ENCODE peak calls at places on chromosomes 16 and 17, in eight cellular contexts. G is stomach, U is cardiac muscle cell, D is ascending aorta, J is neural crest cell, R is neural progenitor cell, X is GM13976, P is thoracic aorta. M is an unnamed sample.

GRCh38 chr17:80861892-80862291 is 129.7 kb upstream of the CHMP6 start:
- DNase-seq in G (no peak), U (peak), D (no peak), J (peak), R (peak), X (no peak), P (no peak), M (no peak)

GRCh38 chr17:49401971-49402491 is 12.7 kb downstream of the PHB1 start:
- DNase-seq in G (no peak), U (no peak), D (no peak), J (peak), R (peak), X (no peak), P (no peak), M (no peak)

GRCh38 chr16:1863681-1864460 is 8.1 kb downstream of the MEIOB start:
- DNase-seq in G (no peak), U (peak), D (no peak), J (no peak), R (peak), X (no peak), P (no peak), M (no peak)

GRCh38 chr17:65099941-65100315 is 37.2 kb upstream of the RGS9 start:
- DNase-seq in G (peak), U (peak), D (no peak), J (no peak), R (no peak), X (peak), P (peak), M (no peak)

GRCh38 chr16:81444448-81445121 is at the start of gene CMIP:
- DNase-seq in G (peak), U (peak), D (no peak), J (peak), R (peak), X (peak), P (no peak), M (peak)

GRCh38 chr16:12257926-12258561 is 281.5 kb downstream of the SNX29 start:
- DNase-seq in G (no peak), U (no peak), D (no peak), J (no peak), R (peak), X (no peak), P (no peak), M (no peak)

GRCh38 chr16:82658796-82659195 is 32.0 kb downstream of the CDH13 start:
- DNase-seq in G (no peak), U (no peak), D (no peak), J (no peak), R (no peak), X (no peak), P (no peak), M (no peak)

GRCh38 chr17:72476575-72476986 is 355.8 kb downstream of the SOX9 start:
- DNase-seq in G (peak), U (no peak), D (no peak), J (no peak), R (peak), X (no peak), P (no peak), M (no peak)

GRCh38 chr16:87371261-87371866 is 12.2 kb downstream of the FBXO31 start:
- DNase-seq in G (no peak), U (no peak), D (no peak), J (no peak), R (peak), X (no peak), P (no peak), M (no peak)

GRCh38 chr16:85781156-85781555 is 18.2 kb downstream of the EMC8 start:
- DNase-seq in G (no peak), U (no peak), D (no peak), J (no peak), R (no peak), X (no peak), P (no peak), M (no peak)

GRCh38 chr16:67029249-67030096 is 524 bp downstream of the CBFB start:
- DNase-seq in G (peak), U (peak), D (no peak), J (peak), R (peak), X (peak), P (no peak), M (peak)

GRCh38 chr16:82776466-82777146 is 149.8 kb downstream of the CDH13 start:
- DNase-seq in G (no peak), U (peak), D (no peak), J (no peak), R (no peak), X (no peak), P (no peak), M (no peak)

GRCh38 chr16:81424761-81425160 is 19.8 kb upstream of the CMIP start:
- DNase-seq in G (no peak), U (no peak), D (no peak), J (no peak), R (no peak), X (no peak), P (no peak), M (no peak)

GRCh38 chr17:44607836-44608690 is 48.2 kb upstream of the MEIOC start:
- DNase-seq in G (no peak), U (peak), D (no peak), J (no peak), R (peak), X (no peak), P (no peak), M (peak)

GRCh38 chr16:2501938-2502900 is 11.5 kb upstream of the ATP6V0C start:
- DNase-seq in G (no peak), U (no peak), D (no peak), J (no peak), R (no peak), X (no peak), P (no peak), M (no peak)

GRCh38 chr16:49824600-49824999 is 31.3 kb downstream of the ZNF423 start:
- DNase-seq in G (no peak), U (no peak), D (no peak), J (no peak), R (no peak), X (no peak), P (no peak), M (no peak)

GRCh38 chr16:49632111-49632797 is 223.7 kb downstream of the ZNF423 start:
- DNase-seq in G (no peak), U (no peak), D (no peak), J (no peak), R (no peak), X (no peak), P (no peak), M (no peak)

GRCh38 chr17:69560987-69561441 is 146.5 kb downstream of the MAP2K6 start:
- DNase-seq in G (no peak), U (no peak), D (no peak), J (no peak), R (no peak), X (no peak), P (no peak), M (no peak)

GRCh38 chr17:3557768-3558583 is at the start of gene TRPV3:
- DNase-seq in G (peak), U (peak), D (no peak), J (no peak), R (no peak), X (peak), P (no peak), M (no peak)

GRCh38 chr17:42067371-42068180 is 17.2 kb upstream of the C17orf113 start:
- DNase-seq in G (peak), U (peak), D (no peak), J (peak), R (peak), X (peak), P (no peak), M (peak)

GRCh38 chr17:81667754-81668153 is 1.2 kb downstream of the CCDC137 start:
- DNase-seq in G (no peak), U (no peak), D (no peak), J (no peak), R (peak), X (no peak), P (no peak), M (no peak)

GRCh38 chr17:14833201-14833773 is 431.8 kb downstream of the PMP22 start:
- DNase-seq in G (no peak), U (peak), D (no peak), J (no peak), R (no peak), X (no peak), P (no peak), M (no peak)

GRCh38 chr16:73065617-73066313 is 17.8 kb upstream of the ZFHX3 start:
- DNase-seq in G (no peak), U (peak), D (no peak), J (no peak), R (peak), X (no peak), P (no peak), M (no peak)

GRCh38 chr17:77484096-77484495 is 343.3 kb downstream of the SEC14L1 start:
- DNase-seq in G (no peak), U (no peak), D (no peak), J (no peak), R (no peak), X (no peak), P (no peak), M (no peak)

GRCh38 chr17:74520790-74521480 is 10.3 kb downstream of the CD300LB start:
- DNase-seq in G (peak), U (no peak), D (no peak), J (no peak), R (no peak), X (no peak), P (no peak), M (no peak)

GRCh38 chr16:87384162-87384999 is 805 bp upstream of the FBXO31 start:
- DNase-seq in G (peak), U (no peak), D (no peak), J (no peak), R (no peak), X (peak), P (no peak), M (peak)

GRCh38 chr16:87278191-87279093 is 38.8 kb downstream of the C16orf95 start:
- DNase-seq in G (peak), U (peak), D (no peak), J (peak), R (peak), X (peak), P (peak), M (peak)

GRCh38 chr17:11559601-11560000 is 38.7 kb upstream of the DNAH9 start:
- DNase-seq in G (no peak), U (no peak), D (no peak), J (no peak), R (no peak), X (no peak), P (no peak), M (no peak)

GRCh38 chr17:21511368-21512195 is 135.4 kb downstream of the KCNJ12 start:
- DNase-seq in G (peak), U (peak), D (peak), J (peak), R (peak), X (peak), P (peak), M (peak)

GRCh38 chr17:80163315-80163714 is 6.5 kb upstream of the CARD14 start:
- DNase-seq in G (no peak), U (peak), D (no peak), J (no peak), R (no peak), X (no peak), P (no peak), M (no peak)

GRCh38 chr16:66713076-66713475 is 16.5 kb upstream of the CMTM4 start:
- DNase-seq in G (no peak), U (no peak), D (no peak), J (no peak), R (no peak), X (no peak), P (no peak), M (no peak)

GRCh38 chr17:62163847-62164246 is 98.8 kb upstream of the MED13 start:
- DNase-seq in G (peak), U (no peak), D (no peak), J (no peak), R (no peak), X (no peak), P (no peak), M (no peak)

GRCh38 chr16:66262253-66263167 is 104.0 kb upstream of the CDH5 start:
- DNase-seq in G (no peak), U (peak), D (no peak), J (no peak), R (no peak), X (no peak), P (no peak), M (no peak)

DNA sequence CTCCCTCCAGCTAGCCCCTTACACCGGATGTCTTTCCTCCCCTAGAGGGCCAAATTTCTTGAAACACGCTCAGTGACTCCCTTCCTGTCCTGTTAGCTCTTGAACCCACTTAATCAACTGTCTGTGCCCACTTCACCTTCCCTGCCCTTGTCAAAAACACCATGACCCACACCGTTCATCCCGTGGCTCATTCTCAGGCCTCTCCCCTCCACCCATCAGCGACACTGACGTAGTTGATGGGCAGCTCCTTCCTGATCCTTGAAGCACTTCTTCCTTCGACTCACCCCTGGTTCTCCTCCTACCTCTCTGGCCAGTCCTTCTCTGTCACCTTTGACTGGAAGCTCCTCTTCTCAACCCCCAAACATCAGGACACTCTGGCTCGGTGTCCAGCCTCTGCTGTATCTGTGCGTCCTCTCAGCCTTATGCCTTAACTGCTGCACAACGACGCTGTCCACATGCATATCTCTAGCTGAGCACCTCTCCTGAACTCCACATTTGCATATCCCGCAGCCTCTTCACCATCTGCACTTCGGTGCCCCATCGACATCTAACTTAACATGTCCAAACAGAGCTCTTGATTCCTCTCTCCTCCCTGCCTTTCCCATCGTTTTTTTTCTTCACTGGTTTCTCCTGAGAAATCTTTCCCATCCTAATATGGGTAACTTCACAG is 39.3 kb upstream of the CCDC182 start:
- DNase-seq in G (no peak), U (peak), D (no peak), J (no peak), R (no peak), X (no peak), P (no peak), M (no peak)
- TF ChIP-seq CTCF in G (no peak), U (no peak), D (no peak), J (no peak), R (no peak), X (no peak), P (no peak), M (no peak)

GRCh38 chr16:89912143-89912542 is 6.5 kb upstream of the MC1R start:
- DNase-seq in G (no peak), U (no peak), D (no peak), J (no peak), R (no peak), X (no peak), P (no peak), M (no peak)
- TF ChIP-seq CTCF in G (no peak), U (no peak), D (no peak), J (no peak), R (no peak), X (no peak), P (no peak), M (no peak)

GRCh38 chr17:40069751-40070643 is 7.2 kb downstream of the THRA start:
- DNase-seq in G (peak), U (peak), D (no peak), J (no peak), R (no peak), X (no peak), P (no peak), M (no peak)
- TF ChIP-seq CTCF in G (peak), U (peak), D (no peak), J (peak), R (peak), X (no peak), P (no peak), M (no peak)

DNA sequence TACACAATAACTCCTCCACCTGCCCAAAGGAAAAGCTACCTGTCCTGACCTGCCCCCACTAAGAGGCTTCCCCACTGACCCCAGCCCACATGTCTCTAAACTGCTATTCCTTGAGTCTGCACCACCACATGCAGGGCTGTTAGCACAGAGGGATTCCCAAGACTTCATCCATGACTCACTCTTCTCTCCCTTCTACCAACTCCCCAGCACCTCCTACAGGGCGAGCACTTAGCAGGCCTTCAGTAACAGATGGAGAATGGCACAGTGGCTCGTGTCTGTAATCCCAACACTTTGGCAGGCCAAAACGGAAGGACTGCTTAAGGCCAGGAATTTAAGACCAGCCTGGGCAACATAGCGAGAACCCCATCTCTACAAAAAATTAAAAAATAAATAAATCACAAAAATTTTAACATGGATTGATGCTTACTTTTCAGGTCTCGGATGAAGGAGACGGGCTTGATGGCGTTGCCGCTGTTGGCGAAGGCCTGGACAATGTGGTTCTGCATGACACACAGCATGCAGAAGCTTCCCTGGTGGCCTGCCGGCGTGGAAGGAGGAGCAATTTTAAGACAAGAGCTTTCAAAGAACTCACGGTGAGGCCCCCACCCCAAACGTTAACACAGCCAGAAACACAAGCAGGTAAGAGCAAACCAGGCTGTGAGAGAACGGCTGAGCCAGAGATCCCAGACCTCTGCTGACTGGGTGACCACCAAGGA is 12.0 kb downstream of the USP36 start:
- DNase-seq in G (no peak), U (peak), D (no peak), J (no peak), R (peak), X (no peak), P (no peak), M (no peak)
- TF ChIP-seq CTCF in G (no peak), U (peak), D (no peak), J (no peak), R (peak), X (no peak), P (no peak), M (no peak)

GRCh38 chr16:57944961-57945739 is 25.8 kb downstream of the CNGB1 start:
- DNase-seq in G (no peak), U (no peak), D (no peak), J (no peak), R (no peak), X (no peak), P (no peak), M (no peak)

GRCh38 chr16:57946181-57946801 is 24.6 kb downstream of the CNGB1 start:
- DNase-seq in G (no peak), U (no peak), D (no peak), J (no peak), R (no peak), X (no peak), P (no peak), M (no peak)

GRCh38 chr16:57948027-57948426 is 22.9 kb downstream of the CNGB1 start:
- DNase-seq in G (no peak), U (no peak), D (no peak), J (no peak), R (no peak), X (no peak), P (no peak), M (no peak)

GRCh38 chr16:57949013-57949412 is 21.9 kb downstream of the CNGB1 start:
- DNase-seq in G (no peak), U (no peak), D (no peak), J (no peak), R (peak), X (no peak), P (no peak), M (no peak)

GRCh38 chr16:57945740-57946138 is 25.2 kb downstream of the CNGB1 start:
- DNase-seq in G (no peak), U (peak), D (no peak), J (no peak), R (no peak), X (no peak), P (no peak), M (no peak)
- TF ChIP-seq CTCF in G (no peak), U (peak), D (no peak), J (no peak), R (peak), X (no peak), P (no peak), M (peak)

DNA sequence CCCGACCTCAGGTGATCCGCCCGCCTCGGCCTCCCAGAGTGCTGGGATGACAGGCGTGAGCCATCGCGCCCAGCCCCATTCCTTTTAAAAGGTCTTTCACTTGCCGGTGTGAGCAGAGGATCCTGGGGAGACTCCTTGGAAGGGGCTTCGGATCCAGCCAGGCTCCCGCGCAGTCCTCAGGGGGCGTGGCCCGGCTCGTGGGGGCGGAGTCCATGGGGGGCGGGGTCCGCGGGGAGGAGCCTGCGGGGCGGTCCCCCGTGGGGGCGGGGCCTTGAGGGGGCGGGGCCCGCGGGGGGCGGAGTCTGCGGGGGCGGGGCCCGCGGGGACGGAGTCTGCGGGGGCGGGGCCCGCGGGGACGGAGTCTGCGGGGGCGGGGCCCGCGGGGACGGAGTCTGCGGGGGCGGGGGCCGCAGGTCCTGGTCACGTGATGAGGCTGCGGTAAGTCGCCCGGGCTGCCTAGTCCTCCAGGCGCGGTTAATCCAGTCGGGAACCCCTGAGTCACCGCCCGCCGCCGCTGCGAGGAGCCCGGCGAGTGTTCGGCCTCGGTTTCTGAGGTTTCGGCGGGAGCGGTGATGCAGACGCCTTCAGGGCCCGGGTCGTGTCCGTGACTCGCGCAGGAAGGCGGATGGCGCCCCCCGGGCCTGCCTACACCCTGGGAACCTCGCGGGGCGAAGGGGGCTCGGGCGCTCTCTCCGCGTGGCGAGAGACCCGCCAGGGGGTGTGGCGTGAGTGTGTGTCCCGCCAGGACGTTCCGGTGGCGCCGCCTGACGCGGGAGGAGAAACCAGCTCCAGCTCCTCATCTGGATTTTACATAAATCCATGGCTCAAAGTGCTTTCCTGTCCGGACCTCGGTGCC is 23.6 kb upstream of the ABR start:
- DNase-seq in G (peak), U (peak), D (no peak), J (peak), R (peak), X (peak), P (no peak), M (no peak)
- TF ChIP-seq CTCF in G (no peak), U (no peak), D (no peak), J (no peak), R (peak), X (no peak), P (no peak), M (no peak)

GRCh38 chr16:84061236-84061830 is 18.7 kb upstream of the SLC38A8 start:
- DNase-seq in G (no peak), U (no peak), D (no peak), J (no peak), R (no peak), X (no peak), P (no peak), M (no peak)
- TF ChIP-seq CTCF in G (no peak), U (no peak), D (no peak), J (no peak), R (no peak), X (no peak), P (no peak), M (no peak)

DNA sequence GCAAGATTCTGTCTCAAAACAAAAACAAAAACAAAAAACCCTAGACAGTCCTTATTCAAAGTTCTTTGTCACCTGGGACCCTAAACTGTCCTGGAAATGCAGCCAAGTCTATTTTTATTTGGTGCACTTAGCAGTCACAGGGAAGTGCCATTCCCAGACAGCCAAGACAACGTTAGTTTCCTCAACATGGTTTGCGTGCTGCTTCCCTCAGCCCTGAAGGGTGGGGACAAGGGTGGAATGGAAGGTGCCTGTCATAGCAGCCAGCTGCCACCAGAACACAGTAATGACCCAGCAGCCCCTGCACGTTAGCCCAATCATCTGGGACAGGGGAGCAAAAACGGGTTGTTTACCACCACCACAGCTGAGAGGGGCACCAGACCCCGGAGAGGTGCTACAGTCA is 16.9 kb downstream of the CREBBP start:
- DNase-seq in G (no peak), U (no peak), D (no peak), J (no peak), R (no peak), X (no peak), P (no peak), M (no peak)
- TF ChIP-seq CTCF in G (no peak), U (no peak), D (no peak), J (no peak), R (no peak), X (no peak), P (no peak), M (no peak)